ENCODE peak calls at places on chromosomes 5 and 9, in nine cellular contexts. One of them, this sample, is unnamed.

GRCh38 chr9:131530930-131531832 is at the start of gene UCK1:
- DNase-seq in Right ventricle myocardium superior: peak; percentile 88
- DNase-seq in stimulated activated CD4-positive, alpha-beta T cell treated with anti-CD3 and anti-CD28 coated beads, Interleukin-1b, Interleukin-23, amount 100 ng/mL, for 4 hours: peak; percentile 65
- DNase-seq in NCI-H1694: peak; percentile 82
- DNase-seq in NCI-H1048: peak; percentile 57
- DNase-seq in HuH-7.5: peak; percentile 97
- DNase-seq in NCI-H460: peak; percentile 72
- DNase-seq in left ventricle myocardium inferior: peak; percentile 81
- DNase-seq in kidney glomerular epithelial cell: peak; percentile 51
- DNase-seq in this sample: peak; percentile 72

GRCh38 chr5:58849995-58850667 is 267.3 kb downstream of the RAB3C start:
- DNase-seq in Right ventricle myocardium superior: no peak
- DNase-seq in stimulated activated CD4-positive, alpha-beta T cell treated with anti-CD3 and anti-CD28 coated beads, Interleukin-1b, Interleukin-23, amount 100 ng/mL, for 4 hours: no peak
- DNase-seq in NCI-H1694: peak; percentile 34
- DNase-seq in NCI-H1048: no peak
- DNase-seq in HuH-7.5: peak; percentile 54
- DNase-seq in NCI-H460: peak; percentile 56
- DNase-seq in left ventricle myocardium inferior: no peak
- DNase-seq in kidney glomerular epithelial cell: peak; percentile 12
- DNase-seq in this sample: no peak

GRCh38 chr5:105677291-105677690 is 1993.4 kb downstream of the EFNA5 start:
- DNase-seq in Right ventricle myocardium superior: no peak
- DNase-seq in stimulated activated CD4-positive, alpha-beta T cell treated with anti-CD3 and anti-CD28 coated beads, Interleukin-1b, Interleukin-23, amount 100 ng/mL, for 4 hours: no peak
- DNase-seq in NCI-H1694: no peak
- DNase-seq in NCI-H1048: no peak
- DNase-seq in HuH-7.5: no peak
- DNase-seq in NCI-H460: no peak
- DNase-seq in left ventricle myocardium inferior: no peak
- DNase-seq in kidney glomerular epithelial cell: no peak
- DNase-seq in this sample: no peak

GRCh38 chr9:63816742-63817621 is 1468.0 kb downstream of the FOXD4L5 start:
- DNase-seq in Right ventricle myocardium superior: peak; percentile 93
- DNase-seq in stimulated activated CD4-positive, alpha-beta T cell treated with anti-CD3 and anti-CD28 coated beads, Interleukin-1b, Interleukin-23, amount 100 ng/mL, for 4 hours: peak; percentile 58
- DNase-seq in NCI-H1694: no peak
- DNase-seq in NCI-H1048: no peak
- DNase-seq in HuH-7.5: peak; percentile 38
- DNase-seq in NCI-H460: no peak
- DNase-seq in left ventricle myocardium inferior: peak; percentile 82
- DNase-seq in kidney glomerular epithelial cell: no peak
- DNase-seq in this sample: no peak

GRCh38 chr9:27368317-27368985 is 71.5 kb upstream of the EQTN start:
- DNase-seq in Right ventricle myocardium superior: no peak
- DNase-seq in stimulated activated CD4-positive, alpha-beta T cell treated with anti-CD3 and anti-CD28 coated beads, Interleukin-1b, Interleukin-23, amount 100 ng/mL, for 4 hours: no peak
- DNase-seq in NCI-H1694: no peak
- DNase-seq in NCI-H1048: no peak
- DNase-seq in HuH-7.5: no peak
- DNase-seq in NCI-H460: no peak
- DNase-seq in left ventricle myocardium inferior: peak; percentile 27
- DNase-seq in kidney glomerular epithelial cell: no peak
- DNase-seq in this sample: no peak

GRCh38 chr9:128903871-128904371 is 16.9 kb upstream of the PHYHD1 start:
- DNase-seq in Right ventricle myocardium superior: no peak
- DNase-seq in stimulated activated CD4-positive, alpha-beta T cell treated with anti-CD3 and anti-CD28 coated beads, Interleukin-1b, Interleukin-23, amount 100 ng/mL, for 4 hours: no peak
- DNase-seq in NCI-H1694: no peak
- DNase-seq in NCI-H1048: no peak
- DNase-seq in HuH-7.5: no peak
- DNase-seq in NCI-H460: no peak
- DNase-seq in left ventricle myocardium inferior: no peak
- DNase-seq in kidney glomerular epithelial cell: no peak
- DNase-seq in this sample: no peak

GRCh38 chr9:12657998-12658397 is 35.2 kb upstream of the TYRP1 start:
- DNase-seq in Right ventricle myocardium superior: no peak
- DNase-seq in stimulated activated CD4-positive, alpha-beta T cell treated with anti-CD3 and anti-CD28 coated beads, Interleukin-1b, Interleukin-23, amount 100 ng/mL, for 4 hours: no peak
- DNase-seq in NCI-H1694: no peak
- DNase-seq in NCI-H1048: no peak
- DNase-seq in HuH-7.5: no peak
- DNase-seq in NCI-H460: no peak
- DNase-seq in left ventricle myocardium inferior: no peak
- DNase-seq in kidney glomerular epithelial cell: no peak
- DNase-seq in this sample: no peak

GRCh38 chr9:14480561-14480960 is 166.6 kb upstream of the NFIB start:
- DNase-seq in Right ventricle myocardium superior: no peak
- DNase-seq in stimulated activated CD4-positive, alpha-beta T cell treated with anti-CD3 and anti-CD28 coated beads, Interleukin-1b, Interleukin-23, amount 100 ng/mL, for 4 hours: no peak
- DNase-seq in NCI-H1694: no peak
- DNase-seq in NCI-H1048: no peak
- DNase-seq in HuH-7.5: no peak
- DNase-seq in NCI-H460: no peak
- DNase-seq in left ventricle myocardium inferior: no peak
- DNase-seq in kidney glomerular epithelial cell: no peak
- DNase-seq in this sample: no peak

GRCh38 chr9:97307091-97307490 is 368 bp upstream of the CCDC180 start:
- DNase-seq in Right ventricle myocardium superior: peak; percentile 75
- DNase-seq in stimulated activated CD4-positive, alpha-beta T cell treated with anti-CD3 and anti-CD28 coated beads, Interleukin-1b, Interleukin-23, amount 100 ng/mL, for 4 hours: no peak
- DNase-seq in NCI-H1694: no peak
- DNase-seq in NCI-H1048: no peak
- DNase-seq in HuH-7.5: no peak
- DNase-seq in NCI-H460: no peak
- DNase-seq in left ventricle myocardium inferior: peak; percentile 57
- DNase-seq in kidney glomerular epithelial cell: peak; percentile 35
- DNase-seq in this sample: no peak

GRCh38 chr9:93132287-93132927 is 1.6 kb downstream of the NINJ1 start:
- DNase-seq in Right ventricle myocardium superior: peak; percentile 79
- DNase-seq in stimulated activated CD4-positive, alpha-beta T cell treated with anti-CD3 and anti-CD28 coated beads, Interleukin-1b, Interleukin-23, amount 100 ng/mL, for 4 hours: no peak
- DNase-seq in NCI-H1694: no peak
- DNase-seq in NCI-H1048: no peak
- DNase-seq in HuH-7.5: no peak
- DNase-seq in NCI-H460: no peak
- DNase-seq in left ventricle myocardium inferior: peak; percentile 63
- DNase-seq in kidney glomerular epithelial cell: peak; percentile 18
- DNase-seq in this sample: no peak

GRCh38 chr5:138622051-138622450 is 46.9 kb upstream of the HSPA9 start:
- DNase-seq in Right ventricle myocardium superior: no peak
- DNase-seq in stimulated activated CD4-positive, alpha-beta T cell treated with anti-CD3 and anti-CD28 coated beads, Interleukin-1b, Interleukin-23, amount 100 ng/mL, for 4 hours: no peak
- DNase-seq in NCI-H1694: no peak
- DNase-seq in NCI-H1048: no peak
- DNase-seq in HuH-7.5: no peak
- DNase-seq in NCI-H460: no peak
- DNase-seq in left ventricle myocardium inferior: no peak
- DNase-seq in kidney glomerular epithelial cell: no peak
- DNase-seq in this sample: no peak

GRCh38 chr5:136133416-136134383 is 1.1 kb downstream of the SMAD5 start:
- DNase-seq in Right ventricle myocardium superior: peak; percentile 59
- DNase-seq in stimulated activated CD4-positive, alpha-beta T cell treated with anti-CD3 and anti-CD28 coated beads, Interleukin-1b, Interleukin-23, amount 100 ng/mL, for 4 hours: no peak
- DNase-seq in NCI-H1694: peak; percentile 22
- DNase-seq in NCI-H1048: no peak
- DNase-seq in HuH-7.5: peak; percentile 23
- DNase-seq in NCI-H460: peak; percentile 14
- DNase-seq in left ventricle myocardium inferior: peak; percentile 37
- DNase-seq in kidney glomerular epithelial cell: peak; percentile 32
- DNase-seq in this sample: no peak

GRCh38 chr9:110767559-110768063 is 99.0 kb downstream of the MUSK start:
- DNase-seq in Right ventricle myocardium superior: peak; percentile 71
- DNase-seq in stimulated activated CD4-positive, alpha-beta T cell treated with anti-CD3 and anti-CD28 coated beads, Interleukin-1b, Interleukin-23, amount 100 ng/mL, for 4 hours: no peak
- DNase-seq in NCI-H1694: no peak
- DNase-seq in NCI-H1048: no peak
- DNase-seq in HuH-7.5: no peak
- DNase-seq in NCI-H460: no peak
- DNase-seq in left ventricle myocardium inferior: peak; percentile 63
- DNase-seq in kidney glomerular epithelial cell: no peak
- DNase-seq in this sample: no peak

GRCh38 chr5:176166427-176166826 is 71.8 kb upstream of the SIMC1 start:
- DNase-seq in Right ventricle myocardium superior: no peak
- DNase-seq in stimulated activated CD4-positive, alpha-beta T cell treated with anti-CD3 and anti-CD28 coated beads, Interleukin-1b, Interleukin-23, amount 100 ng/mL, for 4 hours: no peak
- DNase-seq in NCI-H1694: no peak
- DNase-seq in NCI-H1048: no peak
- DNase-seq in HuH-7.5: no peak
- DNase-seq in NCI-H460: no peak
- DNase-seq in left ventricle myocardium inferior: no peak
- DNase-seq in kidney glomerular epithelial cell: peak; percentile 55
- DNase-seq in this sample: no peak

GRCh38 chr9:127537792-127538191 is 74.3 kb upstream of the STXBP1 start:
- DNase-seq in Right ventricle myocardium superior: no peak
- DNase-seq in stimulated activated CD4-positive, alpha-beta T cell treated with anti-CD3 and anti-CD28 coated beads, Interleukin-1b, Interleukin-23, amount 100 ng/mL, for 4 hours: no peak
- DNase-seq in NCI-H1694: no peak
- DNase-seq in NCI-H1048: no peak
- DNase-seq in HuH-7.5: peak; percentile 62
- DNase-seq in NCI-H460: no peak
- DNase-seq in left ventricle myocardium inferior: no peak
- DNase-seq in kidney glomerular epithelial cell: no peak
- DNase-seq in this sample: no peak

GRCh38 chr5:60576425-60576824 is 123.5 kb downstream of the DEPDC1B start:
- DNase-seq in Right ventricle myocardium superior: no peak
- DNase-seq in stimulated activated CD4-positive, alpha-beta T cell treated with anti-CD3 and anti-CD28 coated beads, Interleukin-1b, Interleukin-23, amount 100 ng/mL, for 4 hours: no peak
- DNase-seq in NCI-H1694: no peak
- DNase-seq in NCI-H1048: no peak
- DNase-seq in HuH-7.5: no peak
- DNase-seq in NCI-H460: no peak
- DNase-seq in left ventricle myocardium inferior: no peak
- DNase-seq in kidney glomerular epithelial cell: no peak
- DNase-seq in this sample: no peak

GRCh38 chr9:133935328-133936040 is 56.6 kb downstream of the VAV2 start:
- DNase-seq in Right ventricle myocardium superior: peak; percentile 87
- DNase-seq in stimulated activated CD4-positive, alpha-beta T cell treated with anti-CD3 and anti-CD28 coated beads, Interleukin-1b, Interleukin-23, amount 100 ng/mL, for 4 hours: no peak
- DNase-seq in NCI-H1694: no peak
- DNase-seq in NCI-H1048: no peak
- DNase-seq in HuH-7.5: no peak
- DNase-seq in NCI-H460: no peak
- DNase-seq in left ventricle myocardium inferior: peak; percentile 78
- DNase-seq in kidney glomerular epithelial cell: peak; percentile 55
- DNase-seq in this sample: no peak

GRCh38 chr5:128844354-128844923 is 120.8 kb upstream of the SLC27A6 start:
- DNase-seq in Right ventricle myocardium superior: no peak
- DNase-seq in stimulated activated CD4-positive, alpha-beta T cell treated with anti-CD3 and anti-CD28 coated beads, Interleukin-1b, Interleukin-23, amount 100 ng/mL, for 4 hours: no peak
- DNase-seq in NCI-H1694: peak; percentile 8
- DNase-seq in NCI-H1048: no peak
- DNase-seq in HuH-7.5: no peak
- DNase-seq in NCI-H460: peak; percentile 39
- DNase-seq in left ventricle myocardium inferior: no peak
- DNase-seq in kidney glomerular epithelial cell: peak; percentile 41
- DNase-seq in this sample: no peak

GRCh38 chr5:170263906-170264305 is 31.1 kb downstream of the C5orf58 start:
- DNase-seq in Right ventricle myocardium superior: no peak
- DNase-seq in stimulated activated CD4-positive, alpha-beta T cell treated with anti-CD3 and anti-CD28 coated beads, Interleukin-1b, Interleukin-23, amount 100 ng/mL, for 4 hours: no peak
- DNase-seq in NCI-H1694: no peak
- DNase-seq in NCI-H1048: no peak
- DNase-seq in HuH-7.5: no peak
- DNase-seq in NCI-H460: no peak
- DNase-seq in left ventricle myocardium inferior: no peak
- DNase-seq in kidney glomerular epithelial cell: no peak
- DNase-seq in this sample: no peak

GRCh38 chr9:109329274-109330258 is 8.7 kb upstream of the EPB41L4B start:
- DNase-seq in Right ventricle myocardium superior: peak; percentile 60
- DNase-seq in stimulated activated CD4-positive, alpha-beta T cell treated with anti-CD3 and anti-CD28 coated beads, Interleukin-1b, Interleukin-23, amount 100 ng/mL, for 4 hours: no peak
- DNase-seq in NCI-H1694: no peak
- DNase-seq in NCI-H1048: no peak
- DNase-seq in HuH-7.5: no peak
- DNase-seq in NCI-H460: peak; percentile 46
- DNase-seq in left ventricle myocardium inferior: peak; percentile 40
- DNase-seq in kidney glomerular epithelial cell: no peak
- DNase-seq in this sample: no peak

GRCh38 chr9:908806-909205 is 67.3 kb downstream of the DMRT1 start:
- DNase-seq in Right ventricle myocardium superior: no peak
- DNase-seq in stimulated activated CD4-positive, alpha-beta T cell treated with anti-CD3 and anti-CD28 coated beads, Interleukin-1b, Interleukin-23, amount 100 ng/mL, for 4 hours: no peak
- DNase-seq in NCI-H1694: no peak
- DNase-seq in NCI-H1048: no peak
- DNase-seq in HuH-7.5: no peak
- DNase-seq in NCI-H460: no peak
- DNase-seq in left ventricle myocardium inferior: no peak
- DNase-seq in kidney glomerular epithelial cell: no peak
- DNase-seq in this sample: no peak

GRCh38 chr5:1178529-1179382 is 22.6 kb upstream of the SLC6A19 start:
- DNase-seq in Right ventricle myocardium superior: peak; percentile 36
- DNase-seq in stimulated activated CD4-positive, alpha-beta T cell treated with anti-CD3 and anti-CD28 coated beads, Interleukin-1b, Interleukin-23, amount 100 ng/mL, for 4 hours: no peak
- DNase-seq in NCI-H1694: no peak
- DNase-seq in NCI-H1048: no peak
- DNase-seq in HuH-7.5: no peak
- DNase-seq in NCI-H460: no peak
- DNase-seq in left ventricle myocardium inferior: peak; percentile 10
- DNase-seq in kidney glomerular epithelial cell: no peak
- DNase-seq in this sample: no peak

GRCh38 chr9:130846487-130847305 is 11.6 kb downstream of the ABL1 start:
- DNase-seq in Right ventricle myocardium superior: peak; percentile 64
- DNase-seq in stimulated activated CD4-positive, alpha-beta T cell treated with anti-CD3 and anti-CD28 coated beads, Interleukin-1b, Interleukin-23, amount 100 ng/mL, for 4 hours: no peak
- DNase-seq in NCI-H1694: no peak
- DNase-seq in NCI-H1048: no peak
- DNase-seq in HuH-7.5: no peak
- DNase-seq in NCI-H460: peak; percentile 61
- DNase-seq in left ventricle myocardium inferior: peak; percentile 38
- DNase-seq in kidney glomerular epithelial cell: peak; percentile 90
- DNase-seq in this sample: no peak

GRCh38 chr5:157458835-157459234 is 1.2 kb upstream of the NIPAL4 start:
- DNase-seq in Right ventricle myocardium superior: no peak
- DNase-seq in stimulated activated CD4-positive, alpha-beta T cell treated with anti-CD3 and anti-CD28 coated beads, Interleukin-1b, Interleukin-23, amount 100 ng/mL, for 4 hours: no peak
- DNase-seq in NCI-H1694: no peak
- DNase-seq in NCI-H1048: no peak
- DNase-seq in HuH-7.5: no peak
- DNase-seq in NCI-H460: no peak
- DNase-seq in left ventricle myocardium inferior: no peak
- DNase-seq in kidney glomerular epithelial cell: no peak
- DNase-seq in this sample: no peak

GRCh38 chr5:1100652-1101574 is 10.9 kb downstream of the SLC12A7 start:
- DNase-seq in Right ventricle myocardium superior: no peak
- DNase-seq in stimulated activated CD4-positive, alpha-beta T cell treated with anti-CD3 and anti-CD28 coated beads, Interleukin-1b, Interleukin-23, amount 100 ng/mL, for 4 hours: no peak
- DNase-seq in NCI-H1694: no peak
- DNase-seq in NCI-H1048: no peak
- DNase-seq in HuH-7.5: no peak
- DNase-seq in NCI-H460: no peak
- DNase-seq in left ventricle myocardium inferior: no peak
- DNase-seq in kidney glomerular epithelial cell: no peak
- DNase-seq in this sample: no peak

GRCh38 chr9:82254646-82255367 is 266.2 kb downstream of the SPATA31D1 start:
- DNase-seq in Right ventricle myocardium superior: no peak
- DNase-seq in stimulated activated CD4-positive, alpha-beta T cell treated with anti-CD3 and anti-CD28 coated beads, Interleukin-1b, Interleukin-23, amount 100 ng/mL, for 4 hours: no peak
- DNase-seq in NCI-H1694: no peak
- DNase-seq in NCI-H1048: no peak
- DNase-seq in HuH-7.5: no peak
- DNase-seq in NCI-H460: no peak
- DNase-seq in left ventricle myocardium inferior: no peak
- DNase-seq in kidney glomerular epithelial cell: no peak
- DNase-seq in this sample: no peak